ENCODE peak calls at places on chromosomes 12 and 14, in four cellular contexts. O is GM12878, N is K562, G is SK-N-SH. B is an unnamed sample.

GRCh38 chr12:25322918-25323773 is 72.4 kb upstream of the KRAS start:
- DNase-seq in O (no peak), N (no peak), G (no peak), B (no peak)

GRCh38 chr14:60984225-60984624 is 3.2 kb downstream of the SLC38A6 start:
- DNase-seq in O (no peak), N (no peak), G (no peak), B (no peak)

GRCh38 chr14:72576258-72576657 is 317.6 kb downstream of the DPF3 start:
- DNase-seq in O (no peak), N (no peak), G (no peak), B (no peak)

GRCh38 chr14:93975791-93976476 is 436 bp downstream of the ASB2 start:
- DNase-seq in O (peak), N (no peak), G (no peak), B (no peak)

GRCh38 chr14:36655963-36656768 is 5.5 kb upstream of the PAX9 start:
- DNase-seq in O (no peak), N (no peak), G (peak), B (no peak)

GRCh38 chr14:81392052-81392451 is 8.1 kb downstream of the STON2 start:
- DNase-seq in O (no peak), N (no peak), G (no peak), B (no peak)

GRCh38 chr14:55739967-55740707 is 160.1 kb downstream of the KTN1 start:
- DNase-seq in O (no peak), N (no peak), G (no peak), B (peak)

GRCh38 chr12:55039761-55040160 is 20.0 kb downstream of the NEUROD4 start:
- DNase-seq in O (no peak), N (no peak), G (no peak), B (no peak)

GRCh38 chr12:1650954-1651353 is 21.9 kb downstream of the WNT5B start:
- DNase-seq in O (no peak), N (no peak), G (no peak), B (no peak)

GRCh38 chr12:49658276-49658675 is 34.9 kb downstream of the PRPF40B start:
- DNase-seq in O (no peak), N (no peak), G (no peak), B (no peak)

GRCh38 chr12:5318874-5319273 is 113.0 kb upstream of the NTF3 start:
- DNase-seq in O (no peak), N (no peak), G (no peak), B (no peak)

GRCh38 chr14:101707285-101707842 is 54.1 kb upstream of the PPP2R5C start:
- DNase-seq in O (peak), N (peak), G (peak), B (peak)

GRCh38 chr12:45336331-45336730 is 120.4 kb downstream of the ANO6 start:
- DNase-seq in O (no peak), N (peak), G (no peak), B (peak)

GRCh38 chr12:70221626-70222025 is 21.6 kb upstream of the CNOT2 start:
- DNase-seq in O (no peak), N (no peak), G (no peak), B (no peak)

GRCh38 chr12:67697443-67697842 is 48.9 kb downstream of the DYRK2 start:
- DNase-seq in O (no peak), N (no peak), G (no peak), B (no peak)

GRCh38 chr12:42145197-42145549 is 499 bp upstream of the GXYLT1 start:
- DNase-seq in O (no peak), N (peak), G (no peak), B (no peak)

GRCh38 chr12:119369907-119370546 is 35.5 kb downstream of the CCDC60 start:
- DNase-seq in O (no peak), N (no peak), G (no peak), B (no peak)

GRCh38 chr12:68240975-68241374 is 12.4 kb downstream of the IL22 start:
- DNase-seq in O (peak), N (peak), G (no peak), B (no peak)

GRCh38 chr12:113315358-113315757 is 19.6 kb downstream of the SLC8B1 start:
- DNase-seq in O (no peak), N (no peak), G (no peak), B (no peak)

GRCh38 chr12:93351726-93352125 is 26.0 kb upstream of the NUDT4 start:
- DNase-seq in O (no peak), N (no peak), G (no peak), B (no peak)

GRCh38 chr12:64682572-64683277 is 72.4 kb downstream of the RASSF3 start:
- DNase-seq in O (no peak), N (no peak), G (peak), B (no peak)

GRCh38 chr14:52694761-52695480 is 437 bp downstream of the ERO1A start:
- DNase-seq in O (peak), N (peak), G (peak), B (no peak)

GRCh38 chr12:57237952-57238853 is 8.7 kb downstream of the SHMT2 start:
- DNase-seq in O (no peak), N (peak), G (peak), B (no peak)

GRCh38 chr12:100797246-100797645 is 2.7 kb downstream of the ANO4 start:
- DNase-seq in O (no peak), N (no peak), G (no peak), B (no peak)

GRCh38 chr12:118109088-118109487 is 5.3 kb upstream of the VSIG10 start:
- DNase-seq in O (no peak), N (no peak), G (no peak), B (no peak)

GRCh38 chr14:22648506-22648905 is 4.4 kb upstream of the OR6J1 start:
- DNase-seq in O (no peak), N (no peak), G (no peak), B (no peak)

GRCh38 chr14:84006643-84007137 is 1523.3 kb upstream of the FLRT2 start:
- DNase-seq in O (no peak), N (no peak), G (no peak), B (peak)

GRCh38 chr12:131783915-131784541 is 44.2 kb upstream of the MMP17 start:
- DNase-seq in O (peak), N (peak), G (no peak), B (no peak)

GRCh38 chr14:68261092-68261842 is 441.7 kb downstream of the RAD51B start:
- DNase-seq in O (no peak), N (no peak), G (no peak), B (no peak)

GRCh38 chr12:102769323-102769916 is 147.6 kb downstream of the PAH start:
- DNase-seq in O (peak), N (peak), G (peak), B (peak)

GRCh38 chr12:131863711-131864396 is 30.6 kb upstream of the ULK1 start:
- DNase-seq in O (no peak), N (no peak), G (peak), B (no peak)

GRCh38 chr14:64704743-64705405 is 650 bp downstream of the PLEKHG3 start:
- DNase-seq in O (no peak), N (no peak), G (peak), B (peak)

GRCh38 chr14:43692706-43693105 is 814.4 kb downstream of the FSCB start:
- DNase-seq in O (no peak), N (no peak), G (no peak), B (no peak)

GRCh38 chr14:72781476-72782181 is 112.3 kb downstream of the DPF3 start:
- DNase-seq in O (no peak), N (no peak), G (no peak), B (no peak)

GRCh38 chr12:121888478-121889266 is at the start of gene PSMD9:
- DNase-seq in O (peak), N (peak), G (peak), B (peak)

GRCh38 chr14:36057452-36058142 is 118.9 kb downstream of the PTCSC3 start:
- DNase-seq in O (no peak), N (no peak), G (no peak), B (peak)

GRCh38 chr12:96036765-96037455 is 1.5 kb upstream of the LTA4H start:
- DNase-seq in O (no peak), N (no peak), G (no peak), B (no peak)

GRCh38 chr14:33636715-33637114 is 314.2 kb downstream of the EGLN3 start:
- DNase-seq in O (no peak), N (no peak), G (no peak), B (no peak)
- TF ChIP-seq JUND in O (no peak), N (no peak), G (no peak), B (no peak)

GRCh38 chr12:107597695-107598410 is 87.7 kb upstream of the PWP1 start:
- DNase-seq in O (peak), N (no peak), G (no peak), B (no peak)
- TF ChIP-seq JUND in O (no peak), N (no peak), G (no peak), B (no peak)

DNA sequence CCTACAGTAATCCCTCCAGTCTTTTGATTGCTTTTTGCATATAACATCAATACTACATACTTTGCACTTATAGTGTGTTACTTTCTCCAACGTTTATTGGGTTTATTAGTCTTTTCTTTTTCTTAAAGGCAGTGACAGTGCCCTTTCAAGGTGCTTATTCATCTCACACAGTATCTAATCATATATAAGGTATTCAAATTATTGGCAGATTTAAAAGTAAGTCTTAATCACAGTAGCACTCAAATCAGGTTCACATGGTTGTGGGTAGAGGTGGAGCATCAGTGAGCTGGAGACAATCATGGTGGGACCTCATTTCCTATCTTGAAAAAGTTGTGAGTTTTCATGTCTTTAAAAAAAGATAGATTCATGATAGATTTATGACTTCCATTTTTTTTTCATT is 706.2 kb downstream of the GALC start:
- DNase-seq in O (no peak), N (no peak), G (no peak), B (no peak)
- TF ChIP-seq JUND in O (no peak), N (no peak), G (no peak), B (no peak)

DNA sequence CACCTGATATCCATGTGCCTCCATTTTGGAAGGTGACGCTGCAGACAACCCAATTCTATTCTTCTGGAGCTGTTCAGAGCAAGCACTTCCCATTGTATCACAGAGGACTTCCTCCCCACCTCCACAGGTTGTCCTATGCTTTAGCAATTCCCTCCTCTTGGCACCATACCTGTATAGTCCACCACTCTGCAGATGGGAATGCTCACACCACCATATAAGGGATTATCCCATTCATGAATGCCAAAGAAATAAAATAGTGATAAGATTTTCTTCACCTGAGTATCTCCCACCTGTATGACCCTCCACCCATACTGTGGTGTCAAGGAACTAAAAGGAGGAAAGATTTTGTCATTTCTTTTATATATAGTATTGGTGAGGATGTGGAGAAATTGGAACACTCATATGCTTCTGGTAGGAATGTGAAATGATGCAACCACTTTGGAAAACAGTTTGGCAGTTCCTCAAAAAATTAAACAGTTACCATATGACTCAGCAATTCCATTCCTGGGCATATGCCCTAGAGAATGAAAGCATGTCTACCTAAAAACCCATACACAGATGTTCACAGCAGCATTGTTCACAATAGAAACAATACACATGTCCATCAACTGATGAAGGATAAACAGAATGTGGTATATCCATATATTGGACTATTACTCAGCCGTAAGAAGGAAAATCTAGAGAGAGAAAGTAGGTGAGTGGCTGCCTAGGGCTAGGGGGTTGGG is 75.2 kb downstream of the FIGNL2 start:
- DNase-seq in O (no peak), N (no peak), G (no peak), B (no peak)
- TF ChIP-seq JUND in O (no peak), N (no peak), G (peak), B (no peak)

GRCh38 chr14:100070310-100070709 is 5.1 kb downstream of the EVL start:
- DNase-seq in O (no peak), N (no peak), G (no peak), B (no peak)
- TF ChIP-seq JUND in O (no peak), N (no peak), G (no peak), B (no peak)

DNA sequence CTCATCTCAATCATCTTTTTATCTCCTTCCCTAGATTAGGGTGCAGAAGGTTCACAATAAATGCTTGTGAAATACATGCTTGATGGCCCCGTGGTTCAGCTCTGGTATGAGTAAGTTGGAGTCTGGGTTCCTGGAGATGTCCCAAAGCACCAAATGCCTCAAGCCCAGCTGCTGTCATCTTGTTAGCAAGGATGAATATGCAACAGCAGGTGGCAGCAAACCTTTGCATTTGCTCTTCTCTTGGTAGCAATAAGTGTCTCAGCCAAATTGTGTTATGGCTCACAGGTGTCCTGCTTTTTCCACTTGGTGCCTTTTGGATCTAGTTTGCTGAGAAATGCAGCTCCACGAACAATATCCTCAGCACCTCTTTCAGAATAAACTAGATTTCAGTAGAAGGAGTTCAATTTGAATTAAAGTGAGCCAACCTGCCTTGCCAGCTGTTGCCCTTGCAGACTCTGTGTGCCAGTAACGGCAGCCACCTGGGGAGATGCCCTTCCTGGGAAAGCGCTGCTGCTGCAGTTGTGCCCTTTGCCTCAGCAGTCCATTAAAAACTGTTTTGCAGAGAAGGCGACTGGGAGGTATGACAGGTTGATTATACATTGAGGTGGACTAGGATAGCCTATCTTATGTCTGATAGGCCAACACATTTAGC is 417.3 kb downstream of the SNAPC1 start:
- DNase-seq in O (peak), N (peak), G (peak), B (peak)
- TF ChIP-seq JUND in O (no peak), N (no peak), G (no peak), B (no peak)

B was measured in T47D.